ENCODE peak calls at places on chromosomes 5 and 9, in six cellular contexts. T is COR-L47; A is cerebellar cortex; L is esophagus muscularis mucosa; N is cardiac fibroblast; U is activated T-helper 1 cell treated with anti-CD3 and anti-CD28 coated beads, Interleukin-2, amount 50 U/mL, for 16 hours. K is an unnamed sample.

GRCh38 chr5:132639706-132640130 is 18.3 kb upstream of the IL13 start:
- DNase-seq in T (no peak), A (no peak), L (no peak), N (no peak), U (no peak), K (no peak)

GRCh38 chr5:61330879-61331406 is 1.1 kb upstream of the ZSWIM6 start:
- DNase-seq in T (peak), A (peak), L (peak), N (peak), U (peak), K (peak)

GRCh38 chr9:35829764-35830096 is 702 bp downstream of the TMEM8B start:
- DNase-seq in T (no peak), A (no peak), L (no peak), N (no peak), U (no peak), K (no peak)

GRCh38 chr5:107869459-107870115 is 198.8 kb upstream of the EFNA5 start:
- DNase-seq in T (no peak), A (no peak), L (no peak), N (peak), U (no peak), K (no peak)

GRCh38 chr9:5869315-5870019 is 21.2 kb upstream of the MLANA start:
- DNase-seq in T (no peak), A (no peak), L (no peak), N (no peak), U (no peak), K (no peak)

GRCh38 chr5:79183011-79183410 is 52.9 kb upstream of the JMY start:
- DNase-seq in T (no peak), A (no peak), L (no peak), N (no peak), U (no peak), K (no peak)

GRCh38 chr5:8905021-8905420 is 640.9 kb downstream of the SEMA5A start:
- DNase-seq in T (peak), A (no peak), L (no peak), N (peak), U (no peak), K (no peak)

GRCh38 chr9:125399165-125399564 is 137.5 kb downstream of the GAPVD1 start:
- DNase-seq in T (no peak), A (no peak), L (no peak), N (no peak), U (no peak), K (no peak)

GRCh38 chr5:157505496-157505895 is 45.5 kb downstream of the NIPAL4 start:
- DNase-seq in T (no peak), A (no peak), L (no peak), N (no peak), U (no peak), K (no peak)

GRCh38 chr9:105994970-105995369 is 300.6 kb downstream of the TMEM38B start:
- DNase-seq in T (no peak), A (no peak), L (no peak), N (no peak), U (no peak), K (no peak)

K was measured in NCI-H1694.